ENCODE peak calls at places on chromosome 2, in nine cellular contexts. P, H, I, X, Q, A, Y, K and S are unnamed samples.
A peak's percentile ranks its signal among the peaks of the same experiment; 100 is the strongest.

GRCh38 chr2:69572640-69573039 is 70.9 kb downstream of the AAK1 start:
- DNase-seq in A (peak; percentile 73), P (peak; percentile 56), I (peak; percentile 32), Y (peak; percentile 49), H (no peak), Q (no peak), K (peak; percentile 59), X (no peak), S (peak; percentile 57)

GRCh38 chr2:176094307-176094706 is 1.8 kb downstream of the HOXD13 start:
- DNase-seq in H (no peak), Q (no peak), Y (no peak), A (no peak), P (no peak), K (no peak), I (no peak), X (no peak), S (no peak)

GRCh38 chr2:151730242-151730975 is 3.9 kb downstream of the NEB start:
- DNase-seq in H (no peak), K (no peak), X (no peak), A (peak; percentile 8), I (no peak), Y (peak; percentile 5), P (peak; percentile 2), Q (no peak), S (peak; percentile 22)

GRCh38 chr2:217247511-217247910 is 387.6 kb upstream of the TNP1 start:
- DNase-seq in K (no peak), Q (no peak), I (no peak), H (no peak), A (no peak), P (no peak), X (no peak), Y (no peak), S (no peak)

GRCh38 chr2:196983934-196984333 is 57.4 kb upstream of the PGAP1 start:
- DNase-seq in A (peak; percentile 60), X (no peak), H (no peak), K (no peak), P (peak; percentile 67), Q (no peak), I (no peak), Y (peak; percentile 52), S (peak; percentile 18)

GRCh38 chr2:9708683-9709538 is 78.1 kb upstream of the YWHAQ start:
- DNase-seq in H (no peak), K (no peak), A (no peak), Y (no peak), P (no peak), X (no peak), Q (peak; percentile 43), I (no peak), S (no peak)

GRCh38 chr2:215410932-215411285 is 25.0 kb downstream of the FN1 start:
- DNase-seq in Q (no peak), I (peak; percentile 79), A (peak; percentile 98), X (no peak), Y (peak; percentile 95), P (peak; percentile 82), K (peak; percentile 98), H (no peak), S (peak; percentile 75)

GRCh38 chr2:217186152-217186551 is 326.3 kb upstream of the TNP1 start:
- DNase-seq in Q (no peak), H (no peak), K (no peak), I (no peak), P (no peak), A (no peak), Y (no peak), X (no peak), S (no peak)

GRCh38 chr2:55156326-55156725 is 75.8 kb downstream of the CLHC1 start:
- DNase-seq in P (no peak), K (peak; percentile 18), Y (peak; percentile 70), I (no peak), Q (no peak), A (peak; percentile 44), X (no peak), H (no peak), S (peak; percentile 39)

GRCh38 chr2:163351966-163352365 is 383.8 kb downstream of the FIGN start:
- DNase-seq in Y (no peak), H (no peak), A (no peak), P (no peak), K (peak; percentile 3), Q (no peak), I (no peak), X (no peak), S (no peak)

GRCh38 chr2:216695401-216695821 is at the start of gene IGFBP5:
- DNase-seq in K (peak; percentile 22), I (peak; percentile 17), Q (no peak), X (no peak), Y (peak; percentile 92), A (peak; percentile 94), P (peak; percentile 66), H (no peak), S (peak; percentile 60)

GRCh38 chr2:223528036-223528435 is 74.1 kb downstream of the SCG2 start:
- DNase-seq in P (peak; percentile 79), I (peak; percentile 33), A (peak; percentile 78), H (no peak), Y (peak; percentile 62), Q (no peak), K (peak; percentile 46), X (no peak), S (peak; percentile 58)

GRCh38 chr2:231677632-231678104 is 30.7 kb upstream of the PTMA start:
- DNase-seq in P (peak; percentile 64), H (peak; percentile 88), K (peak; percentile 86), A (peak; percentile 78), Y (peak; percentile 86), X (peak; percentile 73), I (peak; percentile 92), Q (peak; percentile 87), S (peak; percentile 81)

GRCh38 chr2:233698740-233699139 is 6.0 kb downstream of the UGT1A6 start:
- DNase-seq in I (no peak), X (no peak), Q (no peak), K (no peak), P (no peak), Y (no peak), H (no peak), A (no peak), S (no peak)

GRCh38 chr2:120825370-120826259 is 89.9 kb downstream of the GLI2 start:
- DNase-seq in Q (no peak), A (peak; percentile 90), H (no peak), X (no peak), P (peak; percentile 82), Y (peak; percentile 78), K (peak; percentile 17), I (no peak), S (peak; percentile 81)

GRCh38 chr2:127355407-127356008 is 32.3 kb downstream of the MAP3K2 start:
- DNase-seq in I (peak; percentile 65), P (no peak), K (peak; percentile 59), Q (peak; percentile 16), Y (no peak), X (no peak), A (no peak), H (peak; percentile 42), S (no peak)

GRCh38 chr2:71460595-71461303 is 7.4 kb downstream of the DYSF start:
- DNase-seq in A (no peak), H (no peak), Y (no peak), X (no peak), P (no peak), K (peak; percentile 54), I (peak; percentile 89), Q (no peak), S (peak; percentile 67)

GRCh38 chr2:86234573-86235131 is 35.4 kb downstream of the MRPL35 start:
- DNase-seq in X (no peak), H (no peak), P (no peak), A (no peak), K (no peak), Y (no peak), I (no peak), Q (no peak), S (no peak)

GRCh38 chr2:177332992-177333388 is 59.6 kb upstream of the AGPS start:
- DNase-seq in Y (no peak), H (no peak), Q (no peak), P (no peak), A (no peak), X (no peak), K (no peak), I (no peak), S (no peak)

GRCh38 chr2:174328309-174329156 is 6.2 kb upstream of the SP9 start:
- DNase-seq in Y (no peak), A (no peak), X (no peak), K (no peak), Q (no peak), P (no peak), I (no peak), H (peak; percentile 6), S (peak; percentile 53)

GRCh38 chr2:54665436-54665856 is 58.0 kb upstream of the EML6 start:
- DNase-seq in Q (peak; percentile 43), I (peak; percentile 89), P (peak; percentile 50), X (peak; percentile 18), H (peak; percentile 48), A (peak; percentile 68), K (peak; percentile 64), Y (peak; percentile 76), S (peak; percentile 19)

GRCh38 chr2:171166328-171166983 is 5.8 kb upstream of the TLK1 start:
- DNase-seq in I (no peak), K (no peak), A (no peak), Y (peak; percentile 50), X (no peak), H (no peak), Q (no peak), P (no peak), S (no peak)

GRCh38 chr2:98895901-98896300 is 40.1 kb downstream of the CRACDL start:
- DNase-seq in Y (no peak), I (no peak), K (no peak), H (no peak), Q (no peak), P (no peak), X (no peak), A (no peak), S (no peak)

GRCh38 chr2:120262761-120263428 is 10.2 kb downstream of the RALB start:
- DNase-seq in Q (no peak), I (no peak), H (no peak), Y (peak; percentile 72), P (no peak), A (peak; percentile 63), X (no peak), K (peak; percentile 33), S (peak; percentile 56)

GRCh38 chr2:2229898-2230817 is 100.9 kb downstream of the MYT1L start:
- DNase-seq in Y (no peak), I (peak; percentile 4), H (no peak), X (no peak), K (peak; percentile 0), P (no peak), A (no peak), Q (no peak), S (no peak)

GRCh38 chr2:72378737-72379346 is 231.2 kb upstream of the CYP26B1 start:
- DNase-seq in A (no peak), H (no peak), Q (no peak), I (no peak), P (no peak), Y (no peak), K (peak; percentile 0), X (no peak), S (no peak)

GRCh38 chr2:212249451-212249850 is 289.2 kb downstream of the ERBB4 start:
- DNase-seq in P (no peak), A (peak; percentile 39), Y (peak; percentile 31), Q (no peak), H (no peak), X (no peak), K (peak; percentile 37), I (peak; percentile 63), S (peak; percentile 14)

GRCh38 chr2:219495531-219496122 is 3.1 kb upstream of the GMPPA start:
- DNase-seq in X (no peak), Y (peak; percentile 78), H (no peak), I (peak; percentile 77), Q (peak; percentile 54), A (peak; percentile 74), P (peak; percentile 54), K (peak; percentile 83), S (peak; percentile 89)

GRCh38 chr2:219285894-219286425 is 6.8 kb downstream of the DNAJB2 start:
- DNase-seq in K (no peak), A (peak; percentile 57), H (no peak), Q (no peak), Y (peak; percentile 72), P (peak; percentile 82), X (no peak), I (no peak), S (peak; percentile 69)

GRCh38 chr2:113186421-113186820 is 12.7 kb downstream of the PSD4 start:
- DNase-seq in Y (no peak), P (no peak), Q (no peak), H (no peak), A (no peak), I (no peak), X (no peak), K (no peak), S (no peak)